ENCODE peak calls at places on chromosomes 4 and X, in eight cellular contexts. One of them, this sample, is unnamed.

GRCh38 chr4:182351485-182351884 is 108.3 kb downstream of the TENM3 start:
- DNase-seq in endothelial cell of umbilical vein: no peak
- DNase-seq in kidney: no peak
- DNase-seq in fibroblast of lung: no peak
- DNase-seq in neural progenitor cell: peak; percentile 22
- DNase-seq in NT2/D1: no peak
- DNase-seq in K562: no peak
- DNase-seq in IMR-90: no peak
- DNase-seq in this sample: no peak

GRCh38 chr4:141311805-141312204 is 91.1 kb downstream of the ZNF330 start:
- DNase-seq in endothelial cell of umbilical vein: no peak
- DNase-seq in kidney: no peak
- DNase-seq in fibroblast of lung: no peak
- DNase-seq in neural progenitor cell: no peak
- DNase-seq in NT2/D1: no peak
- DNase-seq in K562: no peak
- DNase-seq in IMR-90: no peak
- DNase-seq in this sample: no peak

GRCh38 chrX:154296731-154297130 is 1.1 kb downstream of the TKTL1 start:
- DNase-seq in endothelial cell of umbilical vein: no peak
- DNase-seq in kidney: no peak
- DNase-seq in fibroblast of lung: no peak
- DNase-seq in neural progenitor cell: no peak
- DNase-seq in NT2/D1: no peak
- DNase-seq in K562: no peak
- DNase-seq in IMR-90: no peak
- DNase-seq in this sample: no peak

GRCh38 chr4:2330119-2331042 is 68.5 kb upstream of the MXD4 start:
- DNase-seq in endothelial cell of umbilical vein: peak; percentile 71
- DNase-seq in kidney: peak; percentile 45
- DNase-seq in fibroblast of lung: peak; percentile 95
- DNase-seq in neural progenitor cell: no peak
- DNase-seq in NT2/D1: no peak
- DNase-seq in K562: no peak
- DNase-seq in IMR-90: peak; percentile 95
- DNase-seq in this sample: no peak

GRCh38 chr4:105624530-105624929 is 72.1 kb downstream of the ARHGEF38 start:
- DNase-seq in endothelial cell of umbilical vein: no peak
- DNase-seq in kidney: peak; percentile 43
- DNase-seq in fibroblast of lung: peak; percentile 86
- DNase-seq in neural progenitor cell: no peak
- DNase-seq in NT2/D1: no peak
- DNase-seq in K562: no peak
- DNase-seq in IMR-90: peak; percentile 40
- DNase-seq in this sample: no peak

GRCh38 chr4:84995386-84995785 is 28.9 kb upstream of the WDFY3 start:
- DNase-seq in endothelial cell of umbilical vein: no peak
- DNase-seq in kidney: no peak
- DNase-seq in fibroblast of lung: peak; percentile 58
- DNase-seq in neural progenitor cell: no peak
- DNase-seq in NT2/D1: no peak
- DNase-seq in K562: no peak
- DNase-seq in IMR-90: no peak
- DNase-seq in this sample: no peak

GRCh38 chrX:100615015-100615414 is 21.6 kb downstream of the TSPAN6 start:
- DNase-seq in endothelial cell of umbilical vein: peak; percentile 74
- DNase-seq in kidney: no peak
- DNase-seq in fibroblast of lung: peak; percentile 64
- DNase-seq in neural progenitor cell: peak; percentile 49
- DNase-seq in NT2/D1: peak; percentile 27
- DNase-seq in K562: peak; percentile 6
- DNase-seq in IMR-90: peak; percentile 68
- DNase-seq in this sample: no peak

GRCh38 chr4:128803783-128804182 is 5.7 kb upstream of the JADE1 start:
- DNase-seq in endothelial cell of umbilical vein: no peak
- DNase-seq in kidney: no peak
- DNase-seq in fibroblast of lung: no peak
- DNase-seq in neural progenitor cell: no peak
- DNase-seq in NT2/D1: no peak
- DNase-seq in K562: peak; percentile 28
- DNase-seq in IMR-90: no peak
- DNase-seq in this sample: no peak

GRCh38 chr4:151921371-151921770 is 160.6 kb upstream of the GATB start:
- DNase-seq in endothelial cell of umbilical vein: no peak
- DNase-seq in kidney: no peak
- DNase-seq in fibroblast of lung: peak; percentile 38
- DNase-seq in neural progenitor cell: no peak
- DNase-seq in NT2/D1: no peak
- DNase-seq in K562: no peak
- DNase-seq in IMR-90: peak; percentile 30
- DNase-seq in this sample: no peak

GRCh38 chrX:138037548-138037947 is 471.6 kb downstream of the ZIC3 start:
- DNase-seq in endothelial cell of umbilical vein: no peak
- DNase-seq in kidney: no peak
- DNase-seq in fibroblast of lung: no peak
- DNase-seq in neural progenitor cell: no peak
- DNase-seq in NT2/D1: no peak
- DNase-seq in K562: no peak
- DNase-seq in IMR-90: no peak
- DNase-seq in this sample: no peak

GRCh38 chrX:13293700-13294099 is 26.2 kb downstream of the ATXN3L start:
- DNase-seq in endothelial cell of umbilical vein: peak; percentile 41
- DNase-seq in kidney: no peak
- DNase-seq in fibroblast of lung: peak; percentile 35
- DNase-seq in neural progenitor cell: peak; percentile 62
- DNase-seq in NT2/D1: no peak
- DNase-seq in K562: peak; percentile 14
- DNase-seq in IMR-90: no peak
- DNase-seq in this sample: no peak

GRCh38 chr4:80361329-80361900 is 25.9 kb downstream of the CFAP299 start:
- DNase-seq in endothelial cell of umbilical vein: peak; percentile 32
- DNase-seq in kidney: no peak
- DNase-seq in fibroblast of lung: peak; percentile 14
- DNase-seq in neural progenitor cell: peak; percentile 8
- DNase-seq in NT2/D1: no peak
- DNase-seq in K562: peak; percentile 17
- DNase-seq in IMR-90: peak; percentile 41
- DNase-seq in this sample: peak; percentile 39

GRCh38 chr4:111268769-111269414 is 646.0 kb upstream of the PITX2 start:
- DNase-seq in endothelial cell of umbilical vein: peak; percentile 50
- DNase-seq in kidney: no peak
- DNase-seq in fibroblast of lung: peak; percentile 77
- DNase-seq in neural progenitor cell: no peak
- DNase-seq in NT2/D1: no peak
- DNase-seq in K562: no peak
- DNase-seq in IMR-90: peak; percentile 49
- DNase-seq in this sample: no peak

GRCh38 chr4:111274060-111274459 is 651.2 kb upstream of the PITX2 start:
- DNase-seq in endothelial cell of umbilical vein: no peak
- DNase-seq in kidney: no peak
- DNase-seq in fibroblast of lung: no peak
- DNase-seq in neural progenitor cell: no peak
- DNase-seq in NT2/D1: no peak
- DNase-seq in K562: no peak
- DNase-seq in IMR-90: no peak
- DNase-seq in this sample: no peak

GRCh38 chr4:111269439-111269838 is 646.6 kb upstream of the PITX2 start:
- DNase-seq in endothelial cell of umbilical vein: peak; percentile 46
- DNase-seq in kidney: no peak
- DNase-seq in fibroblast of lung: peak; percentile 36
- DNase-seq in neural progenitor cell: no peak
- DNase-seq in NT2/D1: no peak
- DNase-seq in K562: no peak
- DNase-seq in IMR-90: no peak
- DNase-seq in this sample: no peak

GRCh38 chr4:111274486-111274885 is 651.6 kb upstream of the PITX2 start:
- DNase-seq in endothelial cell of umbilical vein: no peak
- DNase-seq in kidney: no peak
- DNase-seq in fibroblast of lung: peak; percentile 14
- DNase-seq in neural progenitor cell: no peak
- DNase-seq in NT2/D1: no peak
- DNase-seq in K562: no peak
- DNase-seq in IMR-90: no peak
- DNase-seq in this sample: no peak
- H3K4me3 ChIP-seq in endothelial cell of umbilical vein: no peak overlapping the region
- H3K4me3 ChIP-seq in kidney: no peak overlapping the region
- H3K4me3 ChIP-seq in fibroblast of lung: no peak overlapping the region
- H3K4me3 ChIP-seq in neural progenitor cell: no peak overlapping the region
- H3K4me3 ChIP-seq in NT2/D1: no peak overlapping the region
- H3K4me3 ChIP-seq in K562: no peak overlapping the region
- H3K4me3 ChIP-seq in IMR-90: no peak overlapping the region
- H3K4me3 ChIP-seq in this sample: no peak overlapping the region

GRCh38 chr4:1209821-1210220 is 37.4 kb upstream of the SPON2 start:
- DNase-seq in endothelial cell of umbilical vein: peak; percentile 62
- DNase-seq in kidney: peak; percentile 94
- DNase-seq in fibroblast of lung: peak; percentile 84
- DNase-seq in neural progenitor cell: no peak
- DNase-seq in NT2/D1: no peak
- DNase-seq in K562: no peak
- DNase-seq in IMR-90: peak; percentile 80
- DNase-seq in this sample: no peak
- H3K9ac ChIP-seq in endothelial cell of umbilical vein: no peak overlapping the region
- H3K9ac ChIP-seq in kidney: no peak overlapping the region
- H3K9ac ChIP-seq in fibroblast of lung: peak overlapping the region; percentile 23
- H3K9ac ChIP-seq in neural progenitor cell: no peak overlapping the region
- H3K9ac ChIP-seq in NT2/D1: no peak overlapping the region
- H3K9ac ChIP-seq in K562: no peak overlapping the region
- H3K9ac ChIP-seq in IMR-90: peak overlapping the region; percentile 61
- H3K9ac ChIP-seq in this sample: no peak overlapping the region

GRCh38 chrX:117973175-117974075 is 143.2 kb downstream of the KLHL13 start:
- DNase-seq in endothelial cell of umbilical vein: no peak
- DNase-seq in kidney: no peak
- DNase-seq in fibroblast of lung: no peak
- DNase-seq in neural progenitor cell: peak; percentile 49
- DNase-seq in NT2/D1: no peak
- DNase-seq in K562: no peak
- DNase-seq in IMR-90: no peak
- DNase-seq in this sample: no peak
- H3K4me3 ChIP-seq in endothelial cell of umbilical vein: no peak overlapping the region
- H3K4me3 ChIP-seq in kidney: no peak overlapping the region
- H3K4me3 ChIP-seq in fibroblast of lung: peak overlapping the region; percentile 6
- H3K4me3 ChIP-seq in neural progenitor cell: no peak overlapping the region
- H3K4me3 ChIP-seq in NT2/D1: no peak overlapping the region
- H3K4me3 ChIP-seq in K562: no peak overlapping the region
- H3K4me3 ChIP-seq in IMR-90: no peak overlapping the region
- H3K4me3 ChIP-seq in this sample: peak overlapping the region; percentile 72

GRCh38 chrX:19947612-19948011 is 43.2 kb downstream of the BCLAF3 start:
- DNase-seq in endothelial cell of umbilical vein: no peak
- DNase-seq in kidney: no peak
- DNase-seq in fibroblast of lung: no peak
- DNase-seq in neural progenitor cell: no peak
- DNase-seq in NT2/D1: no peak
- DNase-seq in K562: no peak
- DNase-seq in IMR-90: no peak
- DNase-seq in this sample: no peak
- H3K9ac ChIP-seq in endothelial cell of umbilical vein: no peak overlapping the region
- H3K9ac ChIP-seq in kidney: no peak overlapping the region
- H3K9ac ChIP-seq in fibroblast of lung: no peak overlapping the region
- H3K9ac ChIP-seq in neural progenitor cell: no peak overlapping the region
- H3K9ac ChIP-seq in NT2/D1: no peak overlapping the region
- H3K9ac ChIP-seq in K562: no peak overlapping the region
- H3K9ac ChIP-seq in IMR-90: no peak overlapping the region
- H3K9ac ChIP-seq in this sample: no peak overlapping the region